ENCODE peak calls at places on chromosomes 11 and 22, in five cellular contexts. W is fibroblast of lung, P is activated B cell treated with CpG ODN at 0.5 μM for 24 hours, I is GM23338, Z is upper lobe of right lung. J is an unnamed sample.

GRCh38 chr11:11985016-11985715 is 23.3 kb downstream of the DKK3 start:
- DNase-seq in W (peak), P (no peak), I (no peak), Z (peak), J (peak)

GRCh38 chr11:104594228-104594958 is 303.9 kb downstream of the CASP12 start:
- DNase-seq in W (peak), P (no peak), I (no peak), Z (no peak), J (no peak)

GRCh38 chr11:123437236-123437979 is 7.3 kb downstream of the GRAMD1B start:
- DNase-seq in W (no peak), P (no peak), I (no peak), Z (no peak), J (no peak)

GRCh38 chr11:132126973-132127900 is 756.8 kb downstream of the NTM start:
- DNase-seq in W (peak), P (no peak), I (peak), Z (no peak), J (no peak)

GRCh38 chr11:98434296-98434695 is 586.5 kb upstream of the CNTN5 start:
- DNase-seq in W (no peak), P (no peak), I (no peak), Z (no peak), J (no peak)

GRCh38 chr22:22953796-22954195 is 66.2 kb downstream of the IGLL5 start:
- DNase-seq in W (no peak), P (no peak), I (no peak), Z (no peak), J (no peak)

GRCh38 chr11:58485961-58486360 is 21.9 kb downstream of the OR5B21 start:
- DNase-seq in W (no peak), P (no peak), I (no peak), Z (no peak), J (no peak)

GRCh38 chr11:118060081-118060661 is 16.7 kb upstream of the TMPRSS4 start:
- DNase-seq in W (no peak), P (no peak), I (no peak), Z (peak), J (peak)

GRCh38 chr22:44541671-44542319 is 43.8 kb upstream of the RTL6 start:
- DNase-seq in W (no peak), P (no peak), I (no peak), Z (peak), J (no peak)

GRCh38 chr11:12914401-12914912 is 94.7 kb upstream of the RASSF10 start:
- DNase-seq in W (peak), P (no peak), I (peak), Z (peak), J (no peak)

GRCh38 chr11:117020873-117021564 is 77.2 kb downstream of the SIK3 start:
- DNase-seq in W (no peak), P (no peak), I (no peak), Z (no peak), J (no peak)

GRCh38 chr11:122192634-122193245 is 76.7 kb upstream of the BLID start:
- DNase-seq in W (peak), P (no peak), I (no peak), Z (no peak), J (no peak)

GRCh38 chr11:69335010-69335409 is 41.1 kb downstream of the MYEOV start:
- DNase-seq in W (no peak), P (no peak), I (no peak), Z (peak), J (peak)

GRCh38 chr11:131819845-131820244 is 449.4 kb downstream of the NTM start:
- DNase-seq in W (no peak), P (no peak), I (no peak), Z (no peak), J (no peak)

GRCh38 chr11:7538023-7538422 is 24.2 kb downstream of the PPFIBP2 start:
- DNase-seq in W (no peak), P (no peak), I (no peak), Z (no peak), J (no peak)

GRCh38 chr11:17848709-17849108 is 114.1 kb downstream of the KCNC1 start:
- DNase-seq in W (no peak), P (no peak), I (no peak), Z (no peak), J (no peak)

GRCh38 chr22:48380016-48380665 is 1447.5 kb downstream of the BRD1 start:
- DNase-seq in W (no peak), P (no peak), I (no peak), Z (peak), J (peak)

GRCh38 chr22:39479254-39479653 is 22.4 kb downstream of the MGAT3 start:
- DNase-seq in W (no peak), P (no peak), I (no peak), Z (no peak), J (no peak)

GRCh38 chr22:30826670-30827355 is 132.1 kb downstream of the OSBP2 start:
- DNase-seq in W (no peak), P (no peak), I (no peak), Z (peak), J (peak)

GRCh38 chr11:27184458-27185312 is 144.1 kb downstream of the BBOX1 start:
- DNase-seq in W (peak), P (no peak), I (no peak), Z (no peak), J (no peak)

GRCh38 chr11:107689317-107690202 is 22.3 kb downstream of the SLN start:
- DNase-seq in W (peak), P (peak), I (peak), Z (peak), J (no peak)

GRCh38 chr11:104106136-104106754 is 57.7 kb downstream of the PDGFD start:
- DNase-seq in W (peak), P (no peak), I (no peak), Z (no peak), J (no peak)

GRCh38 chr11:96332236-96332761 is 10.7 kb downstream of the MAML2 start:
- DNase-seq in W (no peak), P (no peak), I (peak), Z (no peak), J (no peak)

GRCh38 chr11:69304686-69305085 is 10.7 kb downstream of the MYEOV start:
- DNase-seq in W (no peak), P (no peak), I (no peak), Z (no peak), J (no peak)

GRCh38 chr22:39938509-39938908 is 21.7 kb upstream of the TMA7B start:
- DNase-seq in W (no peak), P (no peak), I (no peak), Z (no peak), J (no peak)

GRCh38 chr11:91091564-91091963 is 868.7 kb upstream of the CHORDC1 start:
- DNase-seq in W (no peak), P (no peak), I (no peak), Z (no peak), J (no peak)

GRCh38 chr22:41668971-41669911 is 19.4 kb downstream of the SNU13 start:
- DNase-seq in W (peak), P (no peak), I (no peak), Z (no peak), J (no peak)

GRCh38 chr22:30777589-30777988 is 82.9 kb downstream of the OSBP2 start:
- DNase-seq in W (no peak), P (no peak), I (no peak), Z (no peak), J (no peak)

GRCh38 chr11:65477271-65478029 is 21.4 kb upstream of the MALAT1 start:
- DNase-seq in W (peak), P (peak), I (peak), Z (peak), J (peak)

GRCh38 chr11:72649215-72649976 is 24.8 kb downstream of the PDE2A start:
- DNase-seq in W (no peak), P (no peak), I (no peak), Z (no peak), J (no peak)

GRCh38 chr11:127993788-127994187 is 593.6 kb downstream of the ETS1 start:
- DNase-seq in W (no peak), P (no peak), I (peak), Z (no peak), J (no peak)

GRCh38 chr11:83161610-83162199 is 4.8 kb downstream of the PCF11 start:
- DNase-seq in W (no peak), P (no peak), I (no peak), Z (no peak), J (no peak)

GRCh38 chr22:26589845-26590524 is at the start of gene TPST2:
- DNase-seq in W (peak), P (peak), I (peak), Z (peak), J (peak)
- TF ChIP-seq CTCF in W (no peak), P (no peak), I (no peak), Z (no peak), J (no peak)

DNA sequence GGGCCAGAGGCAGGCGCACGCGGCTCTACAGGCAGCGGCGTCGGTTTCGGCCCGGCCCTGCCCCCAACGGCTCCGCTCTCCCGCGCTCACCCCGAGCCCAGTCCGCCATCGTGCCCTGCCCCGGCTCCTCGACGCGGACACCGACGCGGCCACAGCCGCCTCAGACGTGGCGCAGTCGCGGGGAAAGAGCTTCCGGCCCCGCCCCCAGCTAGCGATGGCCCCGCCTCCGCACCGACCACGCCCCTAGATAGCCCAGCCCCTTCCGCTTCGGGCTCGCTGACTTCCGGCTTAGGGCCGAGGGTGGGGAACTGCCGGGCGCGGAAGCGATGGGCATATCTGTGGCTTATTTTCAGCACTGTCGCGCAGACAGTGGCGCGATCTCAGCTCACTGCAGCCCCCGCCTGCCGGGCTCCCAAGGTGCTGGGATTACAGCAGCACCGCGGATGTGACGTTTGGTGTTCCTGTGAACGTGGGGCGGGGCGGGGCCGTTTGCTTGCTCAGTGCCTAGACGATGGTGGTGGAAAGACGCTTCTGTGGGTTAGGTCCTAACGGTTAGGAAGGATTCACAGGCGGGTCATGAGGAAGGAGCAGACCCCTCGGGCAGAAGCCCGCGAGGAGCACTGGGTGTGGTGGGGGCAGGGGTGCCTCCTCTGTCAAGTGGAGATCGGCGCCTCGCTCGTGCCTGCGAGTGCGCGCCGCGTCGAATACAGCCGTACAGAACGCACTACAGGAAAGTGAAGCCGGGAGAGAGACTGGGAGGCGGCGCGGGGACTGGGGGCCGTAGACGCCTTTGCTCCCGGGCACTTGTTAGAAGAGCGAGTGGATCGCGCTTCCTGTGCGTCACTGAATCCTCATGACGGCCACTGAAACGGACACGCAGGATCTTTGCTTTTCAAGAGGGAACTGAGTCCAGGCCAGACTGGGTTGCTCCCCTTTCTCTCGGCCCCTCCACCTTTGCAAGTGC is at the start of the genes BET1L and RIC8A:
- DNase-seq in W (peak), P (peak), I (peak), Z (peak), J (peak)
- TF ChIP-seq CTCF in W (no peak), P (no peak), I (no peak), Z (no peak), J (no peak)

GRCh38 chr11:35145249-35145648 is 6.3 kb downstream of the CD44 start:
- DNase-seq in W (peak), P (no peak), I (no peak), Z (no peak), J (no peak)
- TF ChIP-seq CTCF in W (no peak), P (no peak), I (no peak), Z (no peak), J (no peak)

DNA sequence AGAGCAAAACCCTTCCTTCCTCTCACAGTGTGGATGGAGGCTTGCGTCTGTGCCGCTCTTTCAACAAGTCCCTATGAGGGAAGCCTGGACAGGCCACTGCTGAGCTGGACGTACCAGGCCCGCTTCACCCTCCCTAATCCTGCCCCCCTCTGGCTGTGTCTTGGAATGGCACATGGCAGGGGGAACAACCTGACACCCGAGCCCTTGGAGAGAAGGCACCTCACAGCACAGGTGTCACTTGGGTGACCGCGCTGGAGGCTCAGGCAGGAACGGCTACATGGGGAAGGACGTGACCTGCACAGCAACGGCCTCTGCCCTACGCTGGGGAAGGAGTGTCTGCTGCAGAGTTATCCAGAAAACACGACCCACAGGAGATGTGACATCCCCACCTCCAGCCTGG is 11.0 kb downstream of the CARS1 start:
- DNase-seq in W (no peak), P (no peak), I (peak), Z (no peak), J (no peak)
- TF ChIP-seq CTCF in W (peak), P (no peak), I (peak), Z (no peak), J (no peak)

DNA sequence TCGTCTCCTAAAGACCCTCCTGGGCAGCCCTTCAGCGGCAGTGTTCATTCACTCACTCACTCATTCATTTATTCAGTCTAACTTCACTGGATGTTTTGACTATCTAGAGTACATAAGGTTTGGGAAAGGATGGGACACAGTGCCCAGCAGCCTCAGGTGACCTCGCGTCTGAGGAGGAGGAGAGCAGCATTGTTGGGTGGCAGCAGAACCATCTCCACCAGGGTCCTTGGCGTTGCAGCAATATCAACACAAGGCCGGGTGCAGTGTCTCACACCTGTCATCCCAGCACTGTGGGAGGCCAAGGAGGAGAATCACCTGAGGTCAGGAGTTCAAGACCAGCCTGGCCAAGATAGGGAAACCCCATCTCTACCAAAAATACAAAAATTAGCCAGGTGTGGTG is 408.0 kb downstream of the BRD1 start:
- DNase-seq in W (no peak), P (no peak), I (no peak), Z (no peak), J (no peak)
- TF ChIP-seq CTCF in W (no peak), P (no peak), I (no peak), Z (no peak), J (no peak)

GRCh38 chr22:20060700-20061480 is 19.2 kb upstream of the DGCR8 start:
- DNase-seq in W (no peak), P (no peak), I (peak), Z (no peak), J (no peak)
- TF ChIP-seq CTCF in W (no peak), P (no peak), I (peak), Z (peak), J (no peak)

GRCh38 chr11:60849641-60850520 is 5.9 kb downstream of the PTGDR2 start:
- DNase-seq in W (no peak), P (no peak), I (no peak), Z (no peak), J (no peak)

GRCh38 chr11:60847281-60847680 is 5.4 kb downstream of the CCDC86 start:
- DNase-seq in W (no peak), P (no peak), I (no peak), Z (no peak), J (no peak)

GRCh38 chr11:60847906-60848305 is 6.0 kb downstream of the CCDC86 start:
- DNase-seq in W (no peak), P (no peak), I (no peak), Z (no peak), J (no peak)

GRCh38 chr11:60851327-60852059 is 4.3 kb downstream of the PTGDR2 start:
- DNase-seq in W (no peak), P (no peak), I (no peak), Z (no peak), J (no peak)

DNA sequence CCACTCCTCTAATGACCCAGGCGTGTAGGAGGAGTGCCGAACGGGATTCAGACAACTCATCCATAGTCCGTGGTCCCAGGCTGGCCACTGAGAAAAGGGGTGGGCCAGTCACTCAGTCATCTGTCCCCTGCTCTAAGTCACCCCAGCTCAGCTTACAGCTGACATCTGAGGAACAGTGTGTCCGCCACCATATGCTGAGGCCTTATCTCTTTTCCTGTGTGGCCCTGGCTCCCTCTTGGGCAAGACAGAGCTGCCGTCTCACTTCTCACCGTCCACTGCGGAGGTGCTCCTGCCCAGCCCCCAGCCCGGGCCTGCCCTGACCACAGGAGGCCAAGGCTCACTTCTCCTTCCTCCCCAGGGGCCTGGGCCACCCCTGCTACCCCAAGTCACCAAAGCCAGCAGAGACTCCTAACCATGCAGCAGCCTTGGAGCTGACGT is 6.8 kb downstream of the CCDC86 start:
- DNase-seq in W (no peak), P (no peak), I (no peak), Z (no peak), J (no peak)
- TF ChIP-seq CTCF in W (no peak), P (no peak), I (no peak), Z (no peak), J (no peak)

GRCh38 chr22:46391486-46392136 is 56.1 kb downstream of the TRMU start:
- DNase-seq in W (no peak), P (no peak), I (no peak), Z (peak), J (no peak)

GRCh38 chr22:46390105-46390651 is 54.7 kb downstream of the TRMU start:
- DNase-seq in W (no peak), P (no peak), I (no peak), Z (no peak), J (no peak)

GRCh38 chr22:46392137-46392844 is 56.8 kb downstream of the TRMU start:
- DNase-seq in W (no peak), P (no peak), I (no peak), Z (no peak), J (no peak)

GRCh38 chr22:46389081-46389480 is 53.6 kb downstream of the TRMU start:
- DNase-seq in W (no peak), P (no peak), I (no peak), Z (no peak), J (no peak)

DNA sequence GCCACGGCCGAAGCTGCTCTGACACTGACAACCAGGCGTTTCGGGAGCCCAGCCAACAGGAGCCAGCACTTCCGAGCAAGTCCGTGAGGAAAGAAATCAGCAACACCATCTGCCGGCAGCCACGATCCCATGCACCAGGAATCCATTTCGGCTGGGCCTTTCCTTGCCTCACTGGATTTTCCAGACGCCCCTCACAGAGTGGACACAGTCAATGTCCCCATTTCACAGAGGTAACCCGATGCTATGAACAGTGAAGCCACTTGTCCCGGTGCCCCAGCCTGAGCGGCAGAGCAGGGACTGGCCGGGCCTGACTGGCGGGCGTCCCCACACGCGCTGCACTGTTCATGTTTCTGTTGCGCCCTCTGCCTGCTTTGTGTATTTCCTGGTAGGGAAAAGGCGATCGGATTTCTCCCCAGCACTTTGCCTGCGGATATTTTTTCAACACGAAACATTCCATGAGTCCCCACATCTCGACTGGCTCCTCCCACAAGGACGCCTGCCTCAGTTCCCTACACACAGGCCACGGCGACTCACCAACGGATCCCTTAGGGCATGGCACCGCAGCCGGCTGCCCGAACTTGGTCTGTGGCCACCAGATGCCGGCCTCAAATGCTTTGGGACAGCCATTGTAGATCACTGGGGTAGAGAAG is 55.3 kb downstream of the TRMU start:
- DNase-seq in W (peak), P (no peak), I (no peak), Z (no peak), J (no peak)
- TF ChIP-seq CTCF in W (peak), P (no peak), I (peak), Z (peak), J (no peak)

DNA sequence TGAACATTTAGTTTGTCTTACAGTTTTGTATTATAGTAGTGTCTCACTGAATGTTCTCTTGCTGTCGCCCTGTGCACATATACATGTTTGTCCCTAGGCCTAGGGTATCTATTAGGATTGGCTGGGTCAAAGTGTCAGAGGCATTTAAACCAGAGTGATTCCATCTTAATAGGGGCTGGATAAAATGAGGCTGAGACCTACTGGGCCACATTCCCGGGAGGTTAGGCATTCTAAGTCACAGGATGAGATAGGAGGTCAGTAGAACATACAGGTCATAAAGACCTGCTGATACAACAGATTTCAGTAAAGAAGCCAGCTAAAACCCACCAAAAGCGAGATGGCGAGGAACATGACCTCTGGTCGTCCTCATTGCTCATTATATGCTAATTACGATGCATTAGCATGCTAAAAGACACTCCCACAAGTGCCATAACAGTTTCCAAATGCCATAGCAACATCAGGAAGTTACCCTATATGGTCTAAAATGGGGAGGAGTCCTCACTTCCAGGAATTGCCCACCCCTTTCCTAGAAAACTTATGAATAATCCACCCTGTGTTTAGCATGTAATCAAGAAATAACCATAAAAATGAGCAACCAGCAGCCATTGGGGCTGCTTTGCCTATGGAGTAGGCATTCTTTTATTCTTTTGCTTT is 82.6 kb downstream of the LDLRAD3 start:
- DNase-seq in W (no peak), P (no peak), I (peak), Z (no peak), J (no peak)
- TF ChIP-seq CTCF in W (no peak), P (no peak), I (no peak), Z (no peak), J (no peak)

J was measured in coronary artery.